ENCODE peak calls at places on chromosomes 1 and 21, in ten cellular contexts. One of them, this sample, is unnamed.

GRCh38 chr1:243179714-243180113 is 75.4 kb downstream of the CEP170 start:
- DNase-seq in ovary: no peak
- DNase-seq in WTC11: no peak
- DNase-seq in stimulated activated CD8-positive, alpha-beta memory T cell treated with anti-CD3 and anti-CD28 coated beads, Interleukin-12 subunit alpha, Interleukin-12 subunit beta, amount 100 ng/mL, for 1 hour: no peak
- DNase-seq in neural crest cell: no peak
- DNase-seq in NCI-H2107: no peak
- DNase-seq in sciatic nerve: no peak
- DNase-seq in T-helper 1 cell: no peak
- DNase-seq in activated CD8-positive, alpha-beta memory T cell treated with anti-CD3 and anti-CD28 coated beads, Interleukin-2, amount 10 ng/mL, durations not matched to agents 7 days and 5 days: no peak
- DNase-seq in tibial nerve: no peak
- DNase-seq in this sample: no peak

GRCh38 chr1:229538945-229539344 is 19.6 kb downstream of the ABCB10 start:
- DNase-seq in ovary: no peak
- DNase-seq in WTC11: no peak
- DNase-seq in stimulated activated CD8-positive, alpha-beta memory T cell treated with anti-CD3 and anti-CD28 coated beads, Interleukin-12 subunit alpha, Interleukin-12 subunit beta, amount 100 ng/mL, for 1 hour: no peak
- DNase-seq in neural crest cell: no peak
- DNase-seq in NCI-H2107: no peak
- DNase-seq in sciatic nerve: no peak
- DNase-seq in T-helper 1 cell: no peak
- DNase-seq in activated CD8-positive, alpha-beta memory T cell treated with anti-CD3 and anti-CD28 coated beads, Interleukin-2, amount 10 ng/mL, durations not matched to agents 7 days and 5 days: no peak
- DNase-seq in tibial nerve: no peak
- DNase-seq in this sample: no peak

GRCh38 chr1:235168375-235168774 is 7.3 kb upstream of the RBM34 start:
- DNase-seq in ovary: no peak
- DNase-seq in WTC11: no peak
- DNase-seq in stimulated activated CD8-positive, alpha-beta memory T cell treated with anti-CD3 and anti-CD28 coated beads, Interleukin-12 subunit alpha, Interleukin-12 subunit beta, amount 100 ng/mL, for 1 hour: no peak
- DNase-seq in neural crest cell: no peak
- DNase-seq in NCI-H2107: no peak
- DNase-seq in sciatic nerve: no peak
- DNase-seq in T-helper 1 cell: no peak
- DNase-seq in activated CD8-positive, alpha-beta memory T cell treated with anti-CD3 and anti-CD28 coated beads, Interleukin-2, amount 10 ng/mL, durations not matched to agents 7 days and 5 days: no peak
- DNase-seq in tibial nerve: no peak
- DNase-seq in this sample: no peak

GRCh38 chr21:46163375-46163774 is 8.0 kb upstream of the FTCD start:
- DNase-seq in ovary: no peak
- DNase-seq in WTC11: no peak
- DNase-seq in stimulated activated CD8-positive, alpha-beta memory T cell treated with anti-CD3 and anti-CD28 coated beads, Interleukin-12 subunit alpha, Interleukin-12 subunit beta, amount 100 ng/mL, for 1 hour: no peak
- DNase-seq in neural crest cell: no peak
- DNase-seq in NCI-H2107: no peak
- DNase-seq in sciatic nerve: no peak
- DNase-seq in T-helper 1 cell: no peak
- DNase-seq in activated CD8-positive, alpha-beta memory T cell treated with anti-CD3 and anti-CD28 coated beads, Interleukin-2, amount 10 ng/mL, durations not matched to agents 7 days and 5 days: no peak
- DNase-seq in tibial nerve: no peak
- DNase-seq in this sample: no peak

GRCh38 chr1:111251570-111251969 is 24.1 kb downstream of the CHI3L2 start:
- DNase-seq in ovary: no peak
- DNase-seq in WTC11: no peak
- DNase-seq in stimulated activated CD8-positive, alpha-beta memory T cell treated with anti-CD3 and anti-CD28 coated beads, Interleukin-12 subunit alpha, Interleukin-12 subunit beta, amount 100 ng/mL, for 1 hour: no peak
- DNase-seq in neural crest cell: no peak
- DNase-seq in NCI-H2107: no peak
- DNase-seq in sciatic nerve: no peak
- DNase-seq in T-helper 1 cell: no peak
- DNase-seq in activated CD8-positive, alpha-beta memory T cell treated with anti-CD3 and anti-CD28 coated beads, Interleukin-2, amount 10 ng/mL, durations not matched to agents 7 days and 5 days: no peak
- DNase-seq in tibial nerve: no peak
- DNase-seq in this sample: no peak

GRCh38 chr1:77170687-77171086 is 48.5 kb downstream of the PIGK start:
- DNase-seq in ovary: no peak
- DNase-seq in WTC11: no peak
- DNase-seq in stimulated activated CD8-positive, alpha-beta memory T cell treated with anti-CD3 and anti-CD28 coated beads, Interleukin-12 subunit alpha, Interleukin-12 subunit beta, amount 100 ng/mL, for 1 hour: no peak
- DNase-seq in neural crest cell: no peak
- DNase-seq in NCI-H2107: no peak
- DNase-seq in sciatic nerve: no peak
- DNase-seq in T-helper 1 cell: no peak
- DNase-seq in activated CD8-positive, alpha-beta memory T cell treated with anti-CD3 and anti-CD28 coated beads, Interleukin-2, amount 10 ng/mL, durations not matched to agents 7 days and 5 days: no peak
- DNase-seq in tibial nerve: no peak
- DNase-seq in this sample: no peak

GRCh38 chr1:42747125-42747524 is 7.1 kb upstream of the CLDN19 start:
- DNase-seq in ovary: peak; percentile 65
- DNase-seq in WTC11: peak; percentile 72
- DNase-seq in stimulated activated CD8-positive, alpha-beta memory T cell treated with anti-CD3 and anti-CD28 coated beads, Interleukin-12 subunit alpha, Interleukin-12 subunit beta, amount 100 ng/mL, for 1 hour: peak; percentile 30
- DNase-seq in neural crest cell: peak; percentile 66
- DNase-seq in NCI-H2107: no peak
- DNase-seq in sciatic nerve: no peak
- DNase-seq in T-helper 1 cell: peak; percentile 25
- DNase-seq in activated CD8-positive, alpha-beta memory T cell treated with anti-CD3 and anti-CD28 coated beads, Interleukin-2, amount 10 ng/mL, durations not matched to agents 7 days and 5 days: no peak
- DNase-seq in tibial nerve: peak; percentile 19
- DNase-seq in this sample: no peak

GRCh38 chr1:160342520-160342919 is 530 bp downstream of the COPA start:
- DNase-seq in ovary: no peak
- DNase-seq in WTC11: no peak
- DNase-seq in stimulated activated CD8-positive, alpha-beta memory T cell treated with anti-CD3 and anti-CD28 coated beads, Interleukin-12 subunit alpha, Interleukin-12 subunit beta, amount 100 ng/mL, for 1 hour: no peak
- DNase-seq in neural crest cell: no peak
- DNase-seq in NCI-H2107: no peak
- DNase-seq in sciatic nerve: no peak
- DNase-seq in T-helper 1 cell: no peak
- DNase-seq in activated CD8-positive, alpha-beta memory T cell treated with anti-CD3 and anti-CD28 coated beads, Interleukin-2, amount 10 ng/mL, durations not matched to agents 7 days and 5 days: peak; percentile 43
- DNase-seq in tibial nerve: no peak
- DNase-seq in this sample: no peak

GRCh38 chr1:152654110-152654509 is 9.1 kb upstream of the LCE2D start:
- DNase-seq in ovary: no peak
- DNase-seq in WTC11: peak; percentile 51
- DNase-seq in stimulated activated CD8-positive, alpha-beta memory T cell treated with anti-CD3 and anti-CD28 coated beads, Interleukin-12 subunit alpha, Interleukin-12 subunit beta, amount 100 ng/mL, for 1 hour: peak; percentile 14
- DNase-seq in neural crest cell: no peak
- DNase-seq in NCI-H2107: peak; percentile 52
- DNase-seq in sciatic nerve: no peak
- DNase-seq in T-helper 1 cell: no peak
- DNase-seq in activated CD8-positive, alpha-beta memory T cell treated with anti-CD3 and anti-CD28 coated beads, Interleukin-2, amount 10 ng/mL, durations not matched to agents 7 days and 5 days: peak; percentile 69
- DNase-seq in tibial nerve: no peak
- DNase-seq in this sample: no peak

GRCh38 chr21:25878334-25878733 is 143.6 kb downstream of the GABPA start:
- DNase-seq in ovary: no peak
- DNase-seq in WTC11: no peak
- DNase-seq in stimulated activated CD8-positive, alpha-beta memory T cell treated with anti-CD3 and anti-CD28 coated beads, Interleukin-12 subunit alpha, Interleukin-12 subunit beta, amount 100 ng/mL, for 1 hour: no peak
- DNase-seq in neural crest cell: no peak
- DNase-seq in NCI-H2107: no peak
- DNase-seq in sciatic nerve: no peak
- DNase-seq in T-helper 1 cell: no peak
- DNase-seq in activated CD8-positive, alpha-beta memory T cell treated with anti-CD3 and anti-CD28 coated beads, Interleukin-2, amount 10 ng/mL, durations not matched to agents 7 days and 5 days: no peak
- DNase-seq in tibial nerve: no peak
- DNase-seq in this sample: no peak

GRCh38 chr1:91007827-91008226 is 14.0 kb downstream of the ZNF644 start:
- DNase-seq in ovary: no peak
- DNase-seq in WTC11: no peak
- DNase-seq in stimulated activated CD8-positive, alpha-beta memory T cell treated with anti-CD3 and anti-CD28 coated beads, Interleukin-12 subunit alpha, Interleukin-12 subunit beta, amount 100 ng/mL, for 1 hour: no peak
- DNase-seq in neural crest cell: no peak
- DNase-seq in NCI-H2107: no peak
- DNase-seq in sciatic nerve: no peak
- DNase-seq in T-helper 1 cell: no peak
- DNase-seq in activated CD8-positive, alpha-beta memory T cell treated with anti-CD3 and anti-CD28 coated beads, Interleukin-2, amount 10 ng/mL, durations not matched to agents 7 days and 5 days: no peak
- DNase-seq in tibial nerve: no peak
- DNase-seq in this sample: no peak

GRCh38 chr1:200894712-200895447 is at the start of gene INAVA:
- DNase-seq in ovary: no peak
- DNase-seq in WTC11: no peak
- DNase-seq in stimulated activated CD8-positive, alpha-beta memory T cell treated with anti-CD3 and anti-CD28 coated beads, Interleukin-12 subunit alpha, Interleukin-12 subunit beta, amount 100 ng/mL, for 1 hour: no peak
- DNase-seq in neural crest cell: no peak
- DNase-seq in NCI-H2107: no peak
- DNase-seq in sciatic nerve: no peak
- DNase-seq in T-helper 1 cell: no peak
- DNase-seq in activated CD8-positive, alpha-beta memory T cell treated with anti-CD3 and anti-CD28 coated beads, Interleukin-2, amount 10 ng/mL, durations not matched to agents 7 days and 5 days: no peak
- DNase-seq in tibial nerve: no peak
- DNase-seq in this sample: no peak

GRCh38 chr1:204723131-204723787 is 37.7 kb upstream of the LRRN2 start:
- DNase-seq in ovary: no peak
- DNase-seq in WTC11: no peak
- DNase-seq in stimulated activated CD8-positive, alpha-beta memory T cell treated with anti-CD3 and anti-CD28 coated beads, Interleukin-12 subunit alpha, Interleukin-12 subunit beta, amount 100 ng/mL, for 1 hour: no peak
- DNase-seq in neural crest cell: no peak
- DNase-seq in NCI-H2107: peak; percentile 82
- DNase-seq in sciatic nerve: no peak
- DNase-seq in T-helper 1 cell: no peak
- DNase-seq in activated CD8-positive, alpha-beta memory T cell treated with anti-CD3 and anti-CD28 coated beads, Interleukin-2, amount 10 ng/mL, durations not matched to agents 7 days and 5 days: no peak
- DNase-seq in tibial nerve: no peak
- DNase-seq in this sample: no peak

GRCh38 chr1:2643414-2644077 is 10.7 kb upstream of the MMEL1 start:
- DNase-seq in ovary: peak; percentile 38
- DNase-seq in WTC11: no peak
- DNase-seq in stimulated activated CD8-positive, alpha-beta memory T cell treated with anti-CD3 and anti-CD28 coated beads, Interleukin-12 subunit alpha, Interleukin-12 subunit beta, amount 100 ng/mL, for 1 hour: no peak
- DNase-seq in neural crest cell: no peak
- DNase-seq in NCI-H2107: no peak
- DNase-seq in sciatic nerve: peak; percentile 53
- DNase-seq in T-helper 1 cell: no peak
- DNase-seq in activated CD8-positive, alpha-beta memory T cell treated with anti-CD3 and anti-CD28 coated beads, Interleukin-2, amount 10 ng/mL, durations not matched to agents 7 days and 5 days: no peak
- DNase-seq in tibial nerve: no peak
- DNase-seq in this sample: no peak

GRCh38 chr1:51969038-51969705 is 21.3 kb downstream of the RAB3B start:
- DNase-seq in ovary: no peak
- DNase-seq in WTC11: no peak
- DNase-seq in stimulated activated CD8-positive, alpha-beta memory T cell treated with anti-CD3 and anti-CD28 coated beads, Interleukin-12 subunit alpha, Interleukin-12 subunit beta, amount 100 ng/mL, for 1 hour: no peak
- DNase-seq in neural crest cell: no peak
- DNase-seq in NCI-H2107: no peak
- DNase-seq in sciatic nerve: no peak
- DNase-seq in T-helper 1 cell: no peak
- DNase-seq in activated CD8-positive, alpha-beta memory T cell treated with anti-CD3 and anti-CD28 coated beads, Interleukin-2, amount 10 ng/mL, durations not matched to agents 7 days and 5 days: no peak
- DNase-seq in tibial nerve: no peak
- DNase-seq in this sample: no peak

GRCh38 chr1:198929961-198930599 is 291.2 kb downstream of the PTPRC start:
- DNase-seq in ovary: no peak
- DNase-seq in WTC11: no peak
- DNase-seq in stimulated activated CD8-positive, alpha-beta memory T cell treated with anti-CD3 and anti-CD28 coated beads, Interleukin-12 subunit alpha, Interleukin-12 subunit beta, amount 100 ng/mL, for 1 hour: no peak
- DNase-seq in neural crest cell: no peak
- DNase-seq in NCI-H2107: peak; percentile 34
- DNase-seq in sciatic nerve: no peak
- DNase-seq in T-helper 1 cell: no peak
- DNase-seq in activated CD8-positive, alpha-beta memory T cell treated with anti-CD3 and anti-CD28 coated beads, Interleukin-2, amount 10 ng/mL, durations not matched to agents 7 days and 5 days: no peak
- DNase-seq in tibial nerve: no peak
- DNase-seq in this sample: no peak

GRCh38 chr1:27388337-27389005 is 4.0 kb upstream of the GPR3 start:
- DNase-seq in ovary: peak; percentile 77
- DNase-seq in WTC11: peak; percentile 91
- DNase-seq in stimulated activated CD8-positive, alpha-beta memory T cell treated with anti-CD3 and anti-CD28 coated beads, Interleukin-12 subunit alpha, Interleukin-12 subunit beta, amount 100 ng/mL, for 1 hour: peak; percentile 69
- DNase-seq in neural crest cell: peak; percentile 47
- DNase-seq in NCI-H2107: peak; percentile 69
- DNase-seq in sciatic nerve: peak; percentile 83
- DNase-seq in T-helper 1 cell: peak; percentile 53
- DNase-seq in activated CD8-positive, alpha-beta memory T cell treated with anti-CD3 and anti-CD28 coated beads, Interleukin-2, amount 10 ng/mL, durations not matched to agents 7 days and 5 days: peak; percentile 83
- DNase-seq in tibial nerve: peak; percentile 60
- DNase-seq in this sample: peak; percentile 79

This sample was measured in tibial artery.